ENCODE peak calls at places on chromosomes 3 and 15, in seven cellular contexts. Y, T, B, P, L, Q and X are unnamed samples.

GRCh38 chr3:141405025-141405424 is 36.7 kb downstream of the ZBTB38 start:
- DNase-seq in Y (no peak), T (no peak), B (no peak), P (no peak), L (no peak), Q (no peak), X (peak; percentile 82)

GRCh38 chr3:31132132-31132769 is 237.8 kb upstream of the GADL1 start:
- DNase-seq in Y (peak; percentile 38), T (peak; percentile 2), B (peak; percentile 39), P (no peak), L (peak; percentile 21), Q (peak; percentile 17), X (peak; percentile 53)

GRCh38 chr3:135473449-135473848 is 492.1 kb upstream of the PPP2R3A start:
- DNase-seq in Y (no peak), T (no peak), B (no peak), P (no peak), L (no peak), Q (no peak), X (no peak)

GRCh38 chr3:55608266-55608937 is 121.3 kb upstream of the WNT5A start:
- DNase-seq in Y (no peak), T (no peak), B (no peak), P (no peak), L (no peak), Q (no peak), X (no peak)

GRCh38 chr3:28317438-28318022 is 31.0 kb upstream of the ZCWPW2 start:
- DNase-seq in Y (peak; percentile 73), T (peak; percentile 43), B (peak; percentile 57), P (no peak), L (no peak), Q (peak; percentile 33), X (peak; percentile 38)

GRCh38 chr3:126103121-126104027 is 19.4 kb upstream of the SLC41A3 start:
- DNase-seq in Y (peak; percentile 8), T (no peak), B (no peak), P (no peak), L (no peak), Q (peak; percentile 24), X (no peak)

GRCh38 chr15:81031203-81031602 is 30.5 kb downstream of the TLNRD1 start:
- DNase-seq in Y (no peak), T (no peak), B (no peak), P (no peak), L (no peak), Q (no peak), X (no peak)

GRCh38 chr15:70854669-70854976 is 666 bp upstream of the LARP6 start:
- DNase-seq in Y (no peak), T (no peak), B (no peak), P (no peak), L (no peak), Q (no peak), X (peak; percentile 62)

GRCh38 chr15:38440353-38441129 is 13.4 kb upstream of the FAM98B start:
- DNase-seq in Y (peak; percentile 81), T (peak; percentile 6), B (peak; percentile 75), P (peak; percentile 27), L (peak; percentile 44), Q (peak; percentile 58), X (peak; percentile 62)

GRCh38 chr3:150925751-150926201 is 20.5 kb upstream of the MINDY4B start:
- DNase-seq in Y (peak; percentile 64), T (peak; percentile 66), B (peak; percentile 50), P (peak; percentile 61), L (no peak), Q (peak; percentile 59), X (peak; percentile 4)

GRCh38 chr3:128864351-128864811 is 15.0 kb upstream of the ACAD9 start:
- DNase-seq in Y (no peak), T (no peak), B (no peak), P (no peak), L (no peak), Q (no peak), X (no peak)

GRCh38 chr15:98518823-98519561 is 129.3 kb upstream of the IGF1R start:
- DNase-seq in Y (peak; percentile 76), T (peak; percentile 86), B (peak; percentile 67), P (peak; percentile 17), L (no peak), Q (peak; percentile 79), X (peak; percentile 76)
- TF ChIP-seq RFX5 in Y (no peak), T (no peak), B (no peak), P (no peak), L (no peak), Q (no peak), X (no peak)

GRCh38 chr15:48103647-48104046 is 17.1 kb upstream of the SLC24A5 start:
- DNase-seq in Y (no peak), T (no peak), B (peak; percentile 3), P (no peak), L (no peak), Q (no peak), X (no peak)
- TF ChIP-seq RFX5 in Y (no peak), T (no peak), B (no peak), P (no peak), L (no peak), Q (no peak), X (no peak)

GRCh38 chr3:146072061-146072460 is 88.9 kb downstream of the PLOD2 start:
- DNase-seq in Y (peak; percentile 0), T (no peak), B (no peak), P (no peak), L (no peak), Q (no peak), X (no peak)

GRCh38 chr3:146077181-146077580 is 83.8 kb downstream of the PLOD2 start:
- DNase-seq in Y (no peak), T (no peak), B (no peak), P (no peak), L (no peak), Q (no peak), X (peak; percentile 22)

GRCh38 chr3:146080578-146080977 is 80.4 kb downstream of the PLOD2 start:
- DNase-seq in Y (no peak), T (no peak), B (no peak), P (no peak), L (no peak), Q (no peak), X (no peak)

GRCh38 chr3:146072824-146073223 is 88.2 kb downstream of the PLOD2 start:
- DNase-seq in Y (no peak), T (no peak), B (no peak), P (no peak), L (no peak), Q (no peak), X (peak; percentile 55)

GRCh38 chr3:146078031-146078430 is 83.0 kb downstream of the PLOD2 start:
- DNase-seq in Y (no peak), T (no peak), B (no peak), P (no peak), L (no peak), Q (no peak), X (peak; percentile 25)
- TF ChIP-seq RFX5 in Y (no peak), T (no peak), B (no peak), P (no peak), L (no peak), Q (no peak), X (no peak)

GRCh38 chr3:13477946-13478345 is 2.2 kb upstream of the HDAC11 start:
- DNase-seq in Y (peak; percentile 56), T (no peak), B (peak; percentile 49), P (no peak), L (no peak), Q (no peak), X (no peak)
- TF ChIP-seq RFX5 in Y (no peak), T (no peak), B (no peak), P (no peak), L (no peak), Q (no peak), X (no peak)

DNA sequence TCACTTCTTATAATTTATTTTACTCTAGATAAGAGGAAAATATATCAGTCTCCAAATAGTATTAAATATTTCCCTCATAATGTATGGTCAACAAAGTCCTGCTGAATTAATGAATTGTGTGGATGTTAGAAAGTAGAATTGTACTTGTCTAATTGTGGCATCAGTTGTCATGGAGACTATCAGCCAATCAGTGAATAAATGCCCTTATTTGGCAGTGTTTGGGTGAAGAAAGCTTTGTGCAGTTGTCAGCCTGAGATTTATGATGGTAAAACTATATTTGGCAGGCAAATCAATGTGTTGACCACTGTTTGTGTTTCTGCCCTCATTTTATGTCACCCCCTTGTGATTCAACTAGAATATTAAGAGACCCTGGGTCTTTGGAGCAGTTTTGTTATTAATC is 293.6 kb upstream of the MDFIC2 start:
- DNase-seq in Y (no peak), T (no peak), B (no peak), P (no peak), L (no peak), Q (peak; percentile 12), X (no peak)
- TF ChIP-seq RFX5 in Y (no peak), T (no peak), B (no peak), P (no peak), L (no peak), Q (no peak), X (no peak)

GRCh38 chr15:27220199-27220598 is 249.2 kb downstream of the GABRG3 start:
- DNase-seq in Y (peak; percentile 47), T (no peak), B (no peak), P (no peak), L (no peak), Q (no peak), X (no peak)

GRCh38 chr15:27223166-27223565 is 252.2 kb downstream of the GABRG3 start:
- DNase-seq in Y (no peak), T (no peak), B (no peak), P (no peak), L (no peak), Q (no peak), X (no peak)

GRCh38 chr15:27219636-27220035 is 248.7 kb downstream of the GABRG3 start:
- DNase-seq in Y (no peak), T (no peak), B (no peak), P (no peak), L (no peak), Q (peak; percentile 27), X (no peak)

DNA sequence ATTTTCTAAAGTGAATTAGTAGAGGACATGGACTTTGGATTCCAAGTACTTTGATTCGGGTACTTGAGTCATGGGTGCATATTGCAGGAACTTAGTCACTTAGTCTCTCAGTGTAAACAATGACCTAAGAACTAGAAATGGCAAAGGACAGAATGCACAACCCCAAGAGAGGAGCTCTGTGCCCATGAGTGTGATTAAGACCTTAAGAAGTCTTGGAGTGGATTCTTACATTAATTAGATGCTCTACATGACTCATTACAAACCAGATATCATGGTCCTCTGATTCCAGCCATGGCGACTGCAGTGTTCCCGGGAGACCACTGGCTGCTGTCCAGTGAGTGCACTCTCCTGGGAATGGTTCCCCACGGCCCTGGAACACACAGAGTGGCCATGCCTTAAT is 251.5 kb downstream of the GABRG3 start:
- DNase-seq in Y (no peak), T (peak; percentile 18), B (no peak), P (no peak), L (no peak), Q (no peak), X (no peak)
- TF ChIP-seq RFX5 in Y (no peak), T (no peak), B (no peak), P (no peak), L (no peak), Q (no peak), X (no peak)

GRCh38 chr3:124034016-124034808 is 42.3 kb upstream of the ROPN1 start:
- DNase-seq in Y (peak; percentile 20), T (no peak), B (no peak), P (no peak), L (no peak), Q (peak; percentile 79), X (no peak)
- TF ChIP-seq RFX5 in Y (no peak), T (no peak), B (no peak), P (no peak), L (no peak), Q (no peak), X (no peak)

GRCh38 chr3:112973325-112974177 is 1.4 kb downstream of the CD200R1 start:
- DNase-seq in Y (no peak), T (no peak), B (no peak), P (no peak), L (peak; percentile 66), Q (no peak), X (no peak)
- TF ChIP-seq RFX5 in Y (no peak), T (no peak), B (no peak), P (no peak), L (no peak), Q (no peak), X (no peak)

GRCh38 chr3:196611761-196612483 is 27.6 kb upstream of the NRROS start:
- DNase-seq in Y (peak; percentile 69), T (no peak), B (no peak), P (no peak), L (no peak), Q (peak; percentile 48), X (no peak)
- TF ChIP-seq RFX5 in Y (no peak), T (no peak), B (no peak), P (no peak), L (no peak), Q (no peak), X (no peak)